ENCODE peak calls at places on chromosomes 11 and 22, in five cellular contexts. C, F, J, X and H are unnamed samples. For H3K4me1, the result is how much of the 10 kb centered on the place peaks cover.

GRCh38 chr11:79237676-79238075 is 203.2 kb downstream of the TENM4 start:
- DNase-seq in C (peak), F (peak), J (no peak), X (no peak), H (no peak)

GRCh38 chr11:80371931-80372330 is 931.1 kb upstream of the TENM4 start:
- DNase-seq in C (no peak), F (no peak), J (no peak), X (no peak), H (no peak)

GRCh38 chr11:13535819-13536218 is 40.0 kb upstream of the PTH start:
- DNase-seq in C (no peak), F (no peak), J (no peak), X (no peak), H (no peak)

GRCh38 chr11:133163463-133164419 is 368.6 kb downstream of the OPCML start:
- DNase-seq in C (peak), F (no peak), J (no peak), X (no peak), H (peak)

GRCh38 chr11:107821199-107821926 is 37.2 kb downstream of the SLC35F2 start:
- DNase-seq in C (peak), F (no peak), J (no peak), X (no peak), H (no peak)

GRCh38 chr11:94128746-94129504 is at the start of gene PANX1:
- DNase-seq in C (peak), F (peak), J (peak), X (peak), H (peak)

GRCh38 chr11:36622431-36623136 is 24.5 kb upstream of the RAG2 start:
- DNase-seq in C (peak), F (no peak), J (no peak), X (no peak), H (peak)

GRCh38 chr22:46089426-46090041 is 60.8 kb upstream of the PPARA start:
- DNase-seq in C (no peak), F (no peak), J (no peak), X (no peak), H (no peak)

GRCh38 chr22:18012528-18012927 is 11.8 kb downstream of the MICAL3 start:
- DNase-seq in C (no peak), F (no peak), J (no peak), X (no peak), H (no peak)

GRCh38 chr11:10350341-10350740 is 45.5 kb downstream of the ADM start:
- DNase-seq in C (peak), F (no peak), J (no peak), X (no peak), H (no peak)

GRCh38 chr11:112844530-112844929 is 116.7 kb upstream of the NCAM1 start:
- DNase-seq in C (no peak), F (no peak), J (peak), X (no peak), H (peak)

GRCh38 chr22:23786261-23786710 is 480 bp upstream of the SMARCB1 start:
- DNase-seq in C (no peak), F (no peak), J (no peak), X (no peak), H (no peak)

GRCh38 chr11:88206746-88207145 is 31.5 kb upstream of the RAB38 start:
- DNase-seq in C (no peak), F (no peak), J (no peak), X (no peak), H (no peak)

GRCh38 chr11:11709447-11710239 is 87.8 kb upstream of the GALNT18 start:
- DNase-seq in C (no peak), F (no peak), J (no peak), X (no peak), H (no peak)

GRCh38 chr11:95067042-95067827 is 516 bp downstream of the SRSF8 start:
- DNase-seq in C (peak), F (peak), J (peak), X (peak), H (peak)

GRCh38 chr11:11916981-11917399 is 75.2 kb downstream of the USP47 start:
- DNase-seq in C (peak), F (no peak), J (no peak), X (no peak), H (no peak)

GRCh38 chr22:29722151-29722550 is 2.3 kb downstream of the CABP7 start:
- DNase-seq in C (no peak), F (no peak), J (no peak), X (no peak), H (no peak)

GRCh38 chr22:50702821-50703725 is 30.4 kb downstream of the SHANK3 start:
- DNase-seq in C (no peak), F (no peak), J (no peak), X (no peak), H (no peak)

GRCh38 chr22:38097058-38097457 is 13.1 kb upstream of the SLC16A8 start:
- DNase-seq in C (no peak), F (no peak), J (no peak), X (no peak), H (no peak)

GRCh38 chr22:49575703-49576081 is 252.0 kb downstream of the BRD1 start:
- DNase-seq in C (no peak), F (peak), J (no peak), X (no peak), H (no peak)

GRCh38 chr11:96014234-96014633 is 90.3 kb upstream of the MTMR2 start:
- DNase-seq in C (peak), F (no peak), J (no peak), X (no peak), H (no peak)

GRCh38 chr22:50261615-50262459 is at the start of gene MAPK12:
- DNase-seq in C (peak), F (no peak), J (peak), X (no peak), H (no peak)

GRCh38 chr11:41659990-41660389 is 200.5 kb upstream of the LRRC4C start:
- DNase-seq in C (no peak), F (no peak), J (no peak), X (no peak), H (no peak)

GRCh38 chr11:20097319-20098221 is 62.7 kb downstream of the DBX1 start:
- DNase-seq in C (peak), F (no peak), J (no peak), X (no peak), H (no peak)

GRCh38 chr11:92972248-92972647 is 2.8 kb downstream of the MTNR1B start:
- DNase-seq in C (no peak), F (no peak), J (no peak), X (no peak), H (no peak)

GRCh38 chr11:115267228-115267627 is 237.0 kb downstream of the CADM1 start:
- DNase-seq in C (no peak), F (no peak), J (no peak), X (no peak), H (no peak)

GRCh38 chr22:45612451-45612901 is 59.2 kb upstream of the ATXN10 start:
- DNase-seq in C (peak), F (peak), J (peak), X (peak), H (no peak)

GRCh38 chr11:58165504-58166106 is 23.3 kb upstream of the OR9Q2 start:
- DNase-seq in C (no peak), F (no peak), J (no peak), X (no peak), H (no peak)

GRCh38 chr11:7080900-7081299 is 7.9 kb upstream of the RBMXL2 start:
- DNase-seq in C (no peak), F (no peak), J (no peak), X (no peak), H (no peak)

GRCh38 chr11:59899532-59899931 is 20.9 kb downstream of the OOSP3 start:
- DNase-seq in C (no peak), F (no peak), J (no peak), X (no peak), H (peak)

GRCh38 chr11:114821626-114822025 is 143.3 kb downstream of the NXPE2 start:
- DNase-seq in C (no peak), F (no peak), J (no peak), X (no peak), H (no peak)

GRCh38 chr22:33194529-33194928 is 136.3 kb upstream of the SYN3 start:
- DNase-seq in C (no peak), F (no peak), J (no peak), X (no peak), H (no peak)

GRCh38 chr11:12724301-12725046 is 50.3 kb downstream of the TEAD1 start:
- DNase-seq in C (peak), F (no peak), J (peak), X (peak), H (peak)

GRCh38 chr22:29793396-29793795 is 26.2 kb downstream of the UQCR10 start:
- DNase-seq in C (no peak), F (no peak), J (no peak), X (no peak), H (no peak)

GRCh38 chr11:65446446-65447277 is 24.1 kb downstream of the NEAT1 start:
- DNase-seq in C (peak), F (peak), J (no peak), X (peak), H (no peak)
- H3K4me1 ChIP-seq in C (under half), F (under half), J (under half), X (under half), H (under half)

DNA sequence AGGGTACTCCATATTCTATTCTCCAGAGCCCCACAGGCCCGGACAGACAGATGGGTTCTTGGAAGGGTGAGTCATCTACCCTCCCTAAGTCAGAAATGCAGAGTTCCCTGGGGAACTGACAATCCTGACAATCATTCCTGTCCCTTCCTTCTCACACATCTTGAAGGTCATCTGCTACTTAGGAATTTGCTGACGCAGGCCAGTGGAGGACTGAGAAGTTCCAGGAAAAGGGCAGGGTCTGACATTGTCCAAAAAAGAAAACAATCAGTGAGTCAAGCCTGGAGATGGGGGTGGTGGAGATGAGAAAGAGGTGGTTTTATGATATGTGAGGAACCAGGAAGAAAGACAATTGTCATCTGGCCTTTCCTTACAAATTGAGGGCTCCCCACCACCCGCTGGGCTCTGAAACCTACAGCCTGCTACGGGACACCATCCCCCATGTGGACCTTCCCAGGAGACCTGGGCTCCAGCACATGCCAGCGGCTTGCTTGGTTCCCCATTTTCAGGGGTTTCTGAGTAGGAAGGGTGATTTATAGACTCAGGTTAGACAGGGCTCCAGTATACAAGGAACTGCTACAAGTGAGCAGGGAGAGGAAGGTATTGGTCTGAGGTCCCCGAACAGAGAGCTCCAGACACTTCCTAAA is 12.9 kb downstream of the CD59 start:
- DNase-seq in C (peak), F (no peak), J (peak), X (peak), H (no peak)
- H3K4me3 ChIP-seq in C (no peak), F (no peak), J (no peak), X (no peak), H (no peak)

DNA sequence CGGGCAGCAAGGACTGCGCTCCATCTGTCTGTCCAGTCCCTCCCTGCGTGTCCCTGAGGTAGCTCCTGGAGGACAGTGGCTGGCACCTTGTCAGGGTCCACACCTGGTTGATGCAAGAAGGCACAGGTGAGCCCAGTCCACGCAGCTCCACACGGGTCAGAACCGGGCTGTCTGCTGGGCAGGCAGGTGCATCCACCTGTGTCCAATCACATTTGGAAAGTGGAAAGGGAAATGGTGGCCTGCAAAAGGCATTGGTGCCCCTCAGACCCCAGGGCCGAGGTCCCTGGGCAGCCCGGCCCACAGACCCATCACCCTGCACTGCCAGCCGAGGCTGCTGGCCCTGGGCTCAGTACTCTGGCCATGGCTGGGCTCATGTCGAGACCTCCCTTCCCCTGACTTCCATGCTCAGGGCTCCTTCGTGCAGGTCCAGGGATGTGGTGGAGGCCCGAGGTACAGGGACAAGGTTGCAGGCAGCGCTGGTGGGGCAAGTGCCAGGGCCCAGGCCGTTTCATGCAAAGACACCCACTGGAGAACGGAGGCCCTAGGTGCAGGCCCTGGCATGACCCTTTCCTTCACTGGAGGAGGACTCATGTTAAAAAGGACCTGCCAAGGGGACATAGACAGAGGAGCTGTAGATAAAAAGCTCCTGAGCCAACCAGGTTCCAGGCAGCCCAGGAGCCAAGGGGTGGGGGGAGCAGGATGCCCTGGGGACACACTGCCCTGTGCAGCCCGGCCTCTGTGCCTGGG is 38.9 kb upstream of the TH start:
- DNase-seq in C (no peak), F (no peak), J (peak), X (peak), H (peak)
- H3K4me1 ChIP-seq in C (under half), F (under half), J (under half), X (under half), H (under half)

GRCh38 chr22:26746311-26746710 is 88.9 kb downstream of the MIAT start:
- DNase-seq in C (no peak), F (no peak), J (no peak), X (no peak), H (no peak)

GRCh38 chr22:26756675-26757293 is 99.4 kb downstream of the MIAT start:
- DNase-seq in C (peak), F (peak), J (peak), X (peak), H (peak)

GRCh38 chr22:26753125-26753862 is 95.9 kb downstream of the MIAT start:
- DNase-seq in C (no peak), F (no peak), J (no peak), X (no peak), H (no peak)

GRCh38 chr22:26748845-26749244 is 91.5 kb downstream of the MIAT start:
- DNase-seq in C (no peak), F (no peak), J (no peak), X (no peak), H (no peak)

DNA sequence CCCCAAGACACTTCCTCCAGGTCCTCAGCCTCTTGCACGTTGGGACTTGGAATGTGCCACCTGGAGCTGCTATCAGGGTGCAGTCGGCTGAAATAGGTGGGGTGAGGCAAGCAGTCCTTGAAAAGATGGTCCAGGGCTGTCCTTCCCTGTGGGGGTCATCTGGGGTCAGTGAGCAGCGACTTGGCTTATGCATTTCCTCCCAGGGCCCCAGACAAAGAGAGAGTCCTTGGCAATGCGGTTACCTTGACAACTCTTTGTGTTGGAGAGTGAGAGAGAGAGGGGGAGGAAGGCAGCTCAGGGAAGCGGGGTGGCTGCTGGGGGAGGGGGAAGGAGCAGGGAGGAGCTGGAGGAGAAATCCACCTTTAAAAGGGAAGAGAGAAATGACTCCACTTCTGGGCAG is 93.8 kb downstream of the MIAT start:
- DNase-seq in C (peak), F (no peak), J (peak), X (no peak), H (no peak)
- H3K4me3 ChIP-seq in C (no peak), F (no peak), J (no peak), X (no peak), H (no peak)

DNA sequence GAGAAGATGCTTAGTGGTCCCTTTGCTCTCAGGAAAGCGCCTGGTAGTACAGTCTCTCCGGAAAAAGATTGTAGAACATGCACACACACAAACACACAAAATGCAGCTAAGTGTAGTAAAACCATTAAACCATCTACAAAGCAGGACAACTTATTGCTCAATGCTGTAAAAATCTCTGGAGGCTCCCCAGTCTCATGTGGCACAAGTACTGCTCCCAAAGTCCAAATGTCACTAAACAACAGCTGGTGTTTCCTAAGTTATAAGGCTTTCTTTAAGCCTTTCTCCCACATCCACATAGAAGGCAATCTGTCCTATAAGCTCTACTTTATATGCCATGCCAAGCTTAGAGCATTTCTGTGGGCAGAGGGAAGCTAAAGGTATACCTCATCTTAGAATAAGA is 32.9 kb downstream of the CDON start:
- DNase-seq in C (no peak), F (no peak), J (no peak), X (no peak), H (no peak)
- H3K4me1 ChIP-seq in C (under half), F (under half), J (under half), X (under half), H (under half)

DNA sequence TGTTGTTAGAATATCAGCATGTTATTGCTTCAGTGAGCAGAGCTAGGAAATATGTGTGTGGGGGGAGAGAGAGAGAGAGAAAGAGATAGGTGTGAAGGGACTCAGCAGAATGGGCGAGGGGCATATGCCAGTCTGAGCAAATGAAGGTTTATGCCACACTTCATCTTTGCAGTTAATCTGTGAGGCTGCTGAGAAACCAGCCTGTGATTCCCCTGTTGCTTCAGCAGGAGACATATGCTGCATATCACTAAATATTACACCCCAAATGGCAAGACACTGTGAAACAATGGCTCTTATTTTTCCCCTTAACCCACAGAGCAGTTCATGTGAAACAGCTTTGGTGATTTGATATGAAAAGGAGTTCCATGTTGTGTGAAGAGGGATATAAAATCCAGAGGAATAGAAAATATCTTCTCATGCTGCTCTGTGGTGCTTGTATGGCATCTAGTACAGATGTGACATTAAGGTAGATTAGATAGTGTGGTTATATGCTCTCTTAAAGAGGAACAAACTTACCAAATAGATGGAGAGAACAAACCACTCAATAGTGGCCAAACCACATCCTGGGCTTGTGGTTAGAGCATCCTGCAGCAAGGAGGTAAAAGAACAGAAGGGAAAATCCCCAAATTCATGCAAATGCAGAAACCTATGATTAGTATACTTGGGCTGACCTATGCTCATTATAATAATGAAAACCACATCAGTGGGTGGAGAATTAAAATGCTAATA is 864.2 kb downstream of the FAM181B start:
- DNase-seq in C (peak), F (no peak), J (no peak), X (no peak), H (no peak)
- H3K4me3 ChIP-seq in C (no peak), F (no peak), J (no peak), X (no peak), H (no peak)

DNA sequence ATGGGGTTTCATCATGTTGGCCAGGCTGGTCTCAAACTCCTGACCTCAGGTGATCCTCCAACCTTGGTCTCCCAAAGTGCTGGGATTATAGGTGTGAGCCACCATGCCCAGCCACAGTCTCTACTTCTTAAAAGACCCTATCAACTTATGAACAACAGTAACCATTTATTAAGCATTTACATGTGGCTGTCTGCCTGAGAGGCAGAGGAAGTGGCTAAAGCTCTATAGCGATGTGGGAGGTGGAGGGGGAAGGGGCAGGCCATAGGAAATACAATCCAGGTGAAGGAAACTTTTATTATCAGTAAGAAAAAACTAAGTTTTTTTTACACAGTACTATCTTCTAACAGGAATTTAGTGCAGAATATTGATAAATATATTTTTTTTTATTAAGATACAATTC is 87.8 kb upstream of the PHOX2A start:
- DNase-seq in C (no peak), F (no peak), J (no peak), X (no peak), H (no peak)
- H3K4me1 ChIP-seq in C (under half), F (under half), J (under half), X (under half), H (under half)

GRCh38 chr22:42958937-42959336 is 56.0 kb downstream of the PACSIN2 start:
- DNase-seq in C (no peak), F (no peak), J (no peak), X (no peak), H (no peak)
- H3K4me3 ChIP-seq in C (no peak), F (peak), J (peak), X (peak), H (no peak)

GRCh38 chr11:44947114-44947513 is 3.6 kb downstream of the TP53I11 start:
- DNase-seq in C (no peak), F (no peak), J (no peak), X (no peak), H (no peak)
- H3K4me1 ChIP-seq in C (under half), F (under half), J (half or more), X (half or more), H (under half)